ENCODE peak calls at places on chromosome 11, in seven cellular contexts. E, R, A, P, K, Q and L are unnamed samples.

GRCh38 chr11:45850446-45850845 is 3.2 kb downstream of the CRY2 start:
- DNase-seq in E (no peak), R (no peak), A (no peak), P (no peak), K (no peak), Q (no peak), L (no peak)

GRCh38 chr11:111601636-111601978 is 642 bp upstream of the SIK2 start:
- DNase-seq in E (no peak), R (peak; percentile 4), A (no peak), P (no peak), K (no peak), Q (no peak), L (no peak)

GRCh38 chr11:12914401-12914912 is 94.7 kb upstream of the RASSF10 start:
- DNase-seq in E (peak; percentile 24), R (peak; percentile 64), A (peak; percentile 72), P (no peak), K (no peak), Q (peak; percentile 97), L (no peak)

GRCh38 chr11:29306527-29306926 is 710.3 kb downstream of the KCNA4 start:
- DNase-seq in E (no peak), R (no peak), A (peak; percentile 56), P (peak; percentile 86), K (no peak), Q (no peak), L (no peak)

GRCh38 chr11:20161230-20161918 is 1.1 kb upstream of the DBX1 start:
- DNase-seq in E (no peak), R (no peak), A (no peak), P (no peak), K (no peak), Q (no peak), L (no peak)

GRCh38 chr11:118174006-118174567 is 2.4 kb downstream of the SCN2B start:
- DNase-seq in E (no peak), R (no peak), A (no peak), P (no peak), K (no peak), Q (no peak), L (no peak)

GRCh38 chr11:11558826-11559225 is 63.0 kb downstream of the GALNT18 start:
- DNase-seq in E (no peak), R (no peak), A (no peak), P (no peak), K (no peak), Q (no peak), L (no peak)

GRCh38 chr11:116515666-116516184 is 257.1 kb downstream of the BUD13 start:
- DNase-seq in E (no peak), R (no peak), A (no peak), P (no peak), K (no peak), Q (no peak), L (no peak)

GRCh38 chr11:24155792-24156191 is 341.1 kb upstream of the LUZP2 start:
- DNase-seq in E (no peak), R (no peak), A (no peak), P (no peak), K (no peak), Q (no peak), L (no peak)

GRCh38 chr11:72975778-72976520 is 161.7 kb downstream of the ATG16L2 start:
- DNase-seq in E (no peak), R (no peak), A (no peak), P (no peak), K (no peak), Q (no peak), L (no peak)

GRCh38 chr11:724063-724732 is 18.2 kb downstream of the EPS8L2 start:
- DNase-seq in E (no peak), R (no peak), A (peak; percentile 56), P (no peak), K (no peak), Q (peak; percentile 80), L (peak; percentile 47)

GRCh38 chr11:71372693-71373657 is 75.2 kb downstream of the DHCR7 start:
- DNase-seq in E (no peak), R (no peak), A (no peak), P (no peak), K (no peak), Q (no peak), L (no peak)

GRCh38 chr11:29173660-29174062 is 843.2 kb downstream of the KCNA4 start:
- DNase-seq in E (no peak), R (no peak), A (no peak), P (peak; percentile 47), K (no peak), Q (no peak), L (no peak)

GRCh38 chr11:19834761-19835160 is 122.1 kb downstream of the NAV2 start:
- DNase-seq in E (no peak), R (no peak), A (no peak), P (no peak), K (no peak), Q (no peak), L (no peak)

GRCh38 chr11:46247090-46247489 is 30.4 kb upstream of the CREB3L1 start:
- DNase-seq in E (no peak), R (no peak), A (no peak), P (no peak), K (peak; percentile 63), Q (no peak), L (no peak)

GRCh38 chr11:18775492-18776292 is 15.9 kb downstream of the PTPN5 start:
- DNase-seq in E (peak; percentile 76), R (peak; percentile 75), A (peak; percentile 62), P (peak; percentile 41), K (peak; percentile 87), Q (peak; percentile 84), L (peak; percentile 77)

GRCh38 chr11:15714641-15715399 is 600.1 kb downstream of the INSC start:
- DNase-seq in E (no peak), R (no peak), A (no peak), P (no peak), K (no peak), Q (no peak), L (no peak)

GRCh38 chr11:693887-694562 is 997 bp downstream of the DEAF1 start:
- DNase-seq in E (peak; percentile 69), R (no peak), A (no peak), P (no peak), K (no peak), Q (peak; percentile 90), L (peak; percentile 87)

GRCh38 chr11:35160248-35160820 is 21.4 kb downstream of the CD44 start:
- DNase-seq in E (no peak), R (no peak), A (no peak), P (no peak), K (no peak), Q (no peak), L (no peak)

GRCh38 chr11:9568854-9569587 is 4.4 kb upstream of the WEE1 start:
- DNase-seq in E (peak; percentile 86), R (no peak), A (peak; percentile 63), P (peak; percentile 79), K (no peak), Q (peak; percentile 69), L (peak; percentile 91)

GRCh38 chr11:3368199-3368598 is 10.7 kb downstream of the ZNF195 start:
- DNase-seq in E (no peak), R (no peak), A (no peak), P (no peak), K (no peak), Q (no peak), L (no peak)
- H3K9me3 ChIP-seq in E (peaks cover 28% of the 10 kb centered on the region), R (peaks cover 98% of the 10 kb centered on the region), A (peaks cover 2% of the 10 kb centered on the region), P (peaks cover 5% of the 10 kb centered on the region), K (peaks cover 3% of the 10 kb centered on the region), Q (no peaks in the 10 kb centered on the region), L (peaks cover 48% of the 10 kb centered on the region)

GRCh38 chr11:66003291-66003690 is 988 bp downstream of the BANF1 start:
- DNase-seq in E (no peak), R (no peak), A (peak; percentile 38), P (no peak), K (no peak), Q (peak; percentile 47), L (no peak)
- H3K9me3 ChIP-seq in E (no peaks in the 10 kb centered on the region), R (no peaks in the 10 kb centered on the region), A (no peaks in the 10 kb centered on the region), P (no peaks in the 10 kb centered on the region), K (no peaks in the 10 kb centered on the region), Q (no peaks in the 10 kb centered on the region), L (no peaks in the 10 kb centered on the region)

DNA sequence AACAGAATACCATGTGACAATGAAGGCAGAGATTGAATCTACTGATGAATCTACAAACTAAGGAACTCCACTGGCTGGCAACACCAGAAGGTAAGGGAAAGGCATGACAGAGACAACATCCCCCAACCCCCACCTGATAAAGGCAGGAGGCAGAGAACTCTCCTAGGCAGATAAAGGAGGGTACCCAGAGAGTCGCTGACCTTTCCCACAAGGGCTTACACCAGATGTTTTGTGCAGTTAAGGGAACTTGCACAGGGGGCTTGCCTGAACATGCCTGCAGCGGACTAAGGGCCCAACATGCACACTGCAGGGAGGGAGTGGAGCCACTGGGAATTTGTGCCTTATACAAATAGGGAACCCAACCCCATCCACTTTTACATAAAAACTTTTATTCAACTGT is 1996.8 kb upstream of the RAG2 start:
- DNase-seq in E (no peak), R (no peak), A (no peak), P (no peak), K (no peak), Q (no peak), L (no peak)
- H3K9me3 ChIP-seq in E (no peaks in the 10 kb centered on the region), R (no peaks in the 10 kb centered on the region), A (no peaks in the 10 kb centered on the region), P (peaks cover 3% of the 10 kb centered on the region), K (no peaks in the 10 kb centered on the region), Q (no peaks in the 10 kb centered on the region), L (no peaks in the 10 kb centered on the region)

GRCh38 chr11:134615041-134615615 is 203.1 kb upstream of the B3GAT1 start:
- DNase-seq in E (no peak), R (no peak), A (no peak), P (no peak), K (no peak), Q (no peak), L (no peak)

GRCh38 chr11:134613646-134614045 is 201.6 kb upstream of the B3GAT1 start:
- DNase-seq in E (no peak), R (no peak), A (no peak), P (no peak), K (no peak), Q (no peak), L (no peak)

GRCh38 chr11:134616048-134616447 is 204.0 kb upstream of the B3GAT1 start:
- DNase-seq in E (no peak), R (no peak), A (no peak), P (no peak), K (no peak), Q (no peak), L (no peak)

GRCh38 chr11:134614141-134614540 is 202.1 kb upstream of the B3GAT1 start:
- DNase-seq in E (no peak), R (no peak), A (no peak), P (no peak), K (no peak), Q (no peak), L (no peak)

DNA sequence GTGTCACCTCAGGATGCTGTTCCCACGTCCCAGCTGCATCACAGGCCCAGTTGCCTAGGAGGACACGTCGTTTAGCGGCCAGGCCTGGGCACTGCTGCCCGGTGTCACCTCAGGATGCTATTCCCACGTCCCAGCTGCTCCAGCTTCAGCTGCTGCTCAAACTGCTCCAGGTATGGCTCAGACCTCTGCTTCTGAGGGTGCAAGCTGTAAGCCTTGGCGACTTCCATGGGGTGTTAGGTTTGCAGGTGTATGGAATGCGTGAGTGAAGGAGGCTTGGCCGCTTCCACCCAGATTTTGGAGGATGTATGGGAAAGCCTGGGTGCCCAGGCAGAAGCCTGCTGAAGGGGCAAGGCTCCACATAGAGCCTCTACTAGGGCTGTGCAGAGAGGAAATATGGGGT is 205.3 kb upstream of the B3GAT1 start:
- DNase-seq in E (no peak), R (no peak), A (no peak), P (no peak), K (no peak), Q (no peak), L (no peak)
- H3K9me3 ChIP-seq in E (no peaks in the 10 kb centered on the region), R (no peaks in the 10 kb centered on the region), A (no peaks in the 10 kb centered on the region), P (no peaks in the 10 kb centered on the region), K (no peaks in the 10 kb centered on the region), Q (no peaks in the 10 kb centered on the region), L (no peaks in the 10 kb centered on the region)

GRCh38 chr11:47302853-47303252 is 32.9 kb downstream of the MADD start:
- DNase-seq in E (no peak), R (no peak), A (no peak), P (no peak), K (no peak), Q (no peak), L (no peak)
- H3K9me3 ChIP-seq in E (peaks cover 16% of the 10 kb centered on the region), R (peaks cover 19% of the 10 kb centered on the region), A (peaks cover 2% of the 10 kb centered on the region), P (no peaks in the 10 kb centered on the region), K (peaks cover 8% of the 10 kb centered on the region), Q (no peaks in the 10 kb centered on the region), L (peaks cover 8% of the 10 kb centered on the region)